ENCODE peak calls at places on chromosomes 3 and 15, in six cellular contexts. K, E, R, C, M and W are unnamed samples. For H3K9me3 and H3K4me1, the result is how much of the 10 kb centered on the place peaks cover.

GRCh38 chr15:85723960-85724945 is 70.5 kb downstream of the KLHL25 start:
- DNase-seq in E (no peak), R (no peak), C (no peak), M (no peak), K (no peak), W (no peak)

GRCh38 chr15:48579945-48580671 is 65.4 kb downstream of the FBN1 start:
- DNase-seq in K (no peak), C (no peak), M (no peak), E (no peak), R (no peak), W (no peak)

GRCh38 chr15:45115312-45115820 is 1.2 kb downstream of the DUOXA2 start:
- DNase-seq in R (no peak), M (no peak), E (peak), C (no peak), K (no peak), W (no peak)

GRCh38 chr15:39787479-39787878 is 4.8 kb upstream of the FSIP1 start:
- DNase-seq in E (no peak), R (no peak), C (no peak), K (no peak), M (no peak), W (no peak)

GRCh38 chr3:57151021-57151449 is 14.1 kb downstream of the IL17RD start:
- DNase-seq in M (no peak), R (no peak), C (no peak), E (no peak), K (no peak), W (no peak)

GRCh38 chr3:69276884-69277283 is 109.0 kb downstream of the FRMD4B start:
- DNase-seq in M (no peak), C (no peak), E (no peak), R (no peak), K (no peak), W (no peak)

GRCh38 chr15:90895571-90896117 is 7.5 kb upstream of the MAN2A2 start:
- DNase-seq in K (no peak), R (peak), C (peak), E (no peak), M (peak), W (no peak)

GRCh38 chr3:113660901-113661300 is 35.5 kb downstream of the USF3 start:
- DNase-seq in R (no peak), E (no peak), M (no peak), K (no peak), C (no peak), W (no peak)

GRCh38 chr3:158465074-158465473 is 105.9 kb upstream of the MLF1 start:
- DNase-seq in K (no peak), C (no peak), R (no peak), M (no peak), E (no peak), W (no peak)

GRCh38 chr15:66808181-66808824 is 106.3 kb downstream of the SMAD6 start:
- DNase-seq in C (no peak), K (no peak), M (no peak), E (no peak), R (no peak), W (no peak)

GRCh38 chr3:58835075-58835474 is 168.5 kb upstream of the FAM3D start:
- DNase-seq in C (no peak), E (no peak), R (no peak), M (no peak), K (peak), W (no peak)

GRCh38 chr15:57957113-57957512 is 108.4 kb downstream of the ALDH1A2 start:
- DNase-seq in K (no peak), M (no peak), E (no peak), C (no peak), R (no peak), W (no peak)

GRCh38 chr15:63436872-63437375 is 55.3 kb upstream of the CA12 start:
- DNase-seq in R (peak), K (peak), E (peak), C (peak), M (peak), W (peak)

GRCh38 chr3:135240426-135240825 is 445.4 kb downstream of the EPHB1 start:
- DNase-seq in K (no peak), M (peak), C (no peak), E (no peak), R (no peak), W (no peak)

GRCh38 chr3:119240582-119241434 is at the start of gene B4GALT4:
- DNase-seq in M (peak), K (peak), C (peak), E (peak), R (peak), W (peak)

GRCh38 chr3:33417051-33417673 is 23.0 kb downstream of the UBP1 start:
- DNase-seq in E (no peak), C (no peak), M (no peak), R (no peak), K (no peak), W (no peak)

GRCh38 chr3:108089544-108089943 is 1.3 kb downstream of the CD47 start:
- DNase-seq in K (no peak), E (no peak), C (no peak), R (no peak), M (no peak), W (no peak)

GRCh38 chr15:82810061-82810862 is 834 bp downstream of the WHAMM start:
- DNase-seq in R (peak), E (peak), K (peak), C (peak), M (no peak), W (peak)

GRCh38 chr3:181700168-181701087 is 11.3 kb upstream of the SOX2 start:
- DNase-seq in C (peak), K (peak), E (no peak), R (no peak), M (peak), W (no peak)

GRCh38 chr15:63344737-63345390 is 36.8 kb downstream of the CA12 start:
- DNase-seq in C (no peak), E (no peak), R (no peak), M (peak), K (no peak), W (no peak)

GRCh38 chr15:26260517-26261133 is 397.5 kb upstream of the ATP10A start:
- DNase-seq in R (no peak), C (peak), E (no peak), M (peak), K (peak), W (no peak)

GRCh38 chr3:36923981-36924747 is 20.7 kb downstream of the TRANK1 start:
- DNase-seq in K (no peak), R (no peak), M (no peak), C (no peak), E (no peak), W (no peak)

GRCh38 chr3:181703701-181704420 is 7.9 kb upstream of the SOX2 start:
- DNase-seq in K (no peak), E (no peak), M (no peak), C (no peak), R (peak), W (no peak)

DNA sequence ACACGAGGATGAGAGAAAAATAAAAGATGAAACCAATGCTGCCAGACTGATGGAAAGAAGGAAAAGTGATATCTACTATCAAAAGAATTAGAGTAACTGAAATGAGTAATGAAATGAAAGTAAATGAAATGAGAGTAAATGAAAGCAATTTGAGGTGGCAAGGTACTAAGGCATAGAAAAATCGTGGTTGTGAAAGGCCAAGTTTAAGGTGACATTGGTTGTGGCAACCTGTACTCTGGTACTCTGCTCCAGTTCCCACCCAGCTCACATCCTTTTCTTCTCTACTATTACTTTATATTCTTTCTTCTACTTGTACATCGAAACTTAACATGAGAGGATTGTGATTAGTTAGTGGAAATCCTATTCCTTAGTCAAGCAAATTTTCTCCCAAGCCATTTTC is 10.1 kb downstream of the RFX7 start:
- DNase-seq in E (no peak), C (no peak), K (no peak), M (no peak), R (no peak), W (no peak)
- H3K9me3 ChIP-seq in E (under half), C (under half), K (under half), M (under half), R (under half), W (under half)

GRCh38 chr3:73407572-73407971 is 217.2 kb downstream of the PDZRN3 start:
- DNase-seq in E (no peak), M (no peak), K (no peak), R (no peak), C (no peak), W (no peak)

GRCh38 chr3:73404450-73404849 is 220.3 kb downstream of the PDZRN3 start:
- DNase-seq in C (no peak), R (no peak), E (no peak), K (no peak), M (no peak), W (no peak)

GRCh38 chr3:73408597-73408996 is 216.1 kb downstream of the PDZRN3 start:
- DNase-seq in C (no peak), M (no peak), K (no peak), R (no peak), E (no peak), W (no peak)

GRCh38 chr3:73405000-73405399 is 219.7 kb downstream of the PDZRN3 start:
- DNase-seq in C (no peak), M (no peak), E (no peak), R (no peak), K (no peak), W (no peak)

DNA sequence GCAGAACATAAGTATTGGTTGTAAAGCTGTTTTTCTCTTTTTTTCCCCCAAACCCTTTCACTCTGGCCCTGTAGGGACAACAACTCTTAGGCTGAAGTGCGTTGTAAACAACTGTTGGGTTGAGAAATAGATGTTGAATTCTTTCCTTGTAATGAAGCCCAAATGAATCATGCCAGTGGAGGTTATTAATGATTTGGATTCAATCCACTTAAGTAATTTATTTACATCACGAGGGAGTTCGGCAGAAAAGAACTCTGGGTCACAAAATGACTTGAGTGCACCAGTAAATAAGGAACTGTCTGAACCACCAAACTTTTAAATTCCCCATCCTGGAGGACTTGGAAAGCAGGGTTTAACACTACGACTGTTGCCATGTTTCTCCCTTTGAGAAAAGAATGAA is 218.9 kb downstream of the PDZRN3 start:
- DNase-seq in E (no peak), R (no peak), C (no peak), M (no peak), K (no peak), W (no peak)
- H3K4me3 ChIP-seq in E (no peak), R (no peak), C (no peak), M (no peak), K (no peak), W (no peak)

DNA sequence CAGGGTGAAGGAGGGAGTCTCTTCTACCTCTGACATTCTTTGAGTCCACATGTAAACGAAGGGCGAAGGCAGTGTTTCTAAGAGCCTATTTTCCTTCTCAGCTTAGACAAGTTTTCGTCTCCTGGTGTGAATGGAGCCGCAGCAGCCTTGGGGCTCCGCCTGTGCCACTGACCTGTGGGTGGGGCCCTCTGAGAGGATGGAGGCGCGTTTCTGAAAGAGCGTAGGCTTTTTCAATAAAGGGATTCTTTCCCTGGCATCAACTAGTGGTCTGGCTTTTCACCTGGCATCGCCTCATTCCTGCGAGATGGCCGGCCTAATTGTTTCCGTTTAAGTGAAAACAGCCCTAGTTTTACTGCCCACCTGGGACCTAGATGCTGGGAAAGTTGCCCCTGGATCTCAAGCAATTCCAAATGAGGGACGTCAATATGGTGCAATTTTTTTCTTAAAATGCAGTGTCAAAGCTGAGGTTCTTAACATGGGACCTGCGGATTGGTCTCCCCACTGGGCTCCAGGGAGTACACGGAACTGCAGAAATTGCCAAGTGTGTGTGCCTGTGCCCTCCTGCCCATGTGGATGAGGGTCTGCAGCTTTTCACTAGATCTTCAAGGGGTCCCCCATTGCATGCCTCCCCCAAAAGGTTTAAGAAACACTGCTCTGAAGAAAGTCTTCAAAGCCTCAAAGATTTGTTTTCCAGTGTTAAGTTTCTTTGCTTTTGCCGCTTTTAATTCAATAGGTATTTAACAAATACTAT is 969 bp downstream of the GLDN start:
- DNase-seq in E (no peak), R (no peak), C (no peak), M (no peak), K (no peak), W (no peak)
- H3K4me1 ChIP-seq in E (under half), R (under half), C (under half), M (under half), K (under half), W (under half)

DNA sequence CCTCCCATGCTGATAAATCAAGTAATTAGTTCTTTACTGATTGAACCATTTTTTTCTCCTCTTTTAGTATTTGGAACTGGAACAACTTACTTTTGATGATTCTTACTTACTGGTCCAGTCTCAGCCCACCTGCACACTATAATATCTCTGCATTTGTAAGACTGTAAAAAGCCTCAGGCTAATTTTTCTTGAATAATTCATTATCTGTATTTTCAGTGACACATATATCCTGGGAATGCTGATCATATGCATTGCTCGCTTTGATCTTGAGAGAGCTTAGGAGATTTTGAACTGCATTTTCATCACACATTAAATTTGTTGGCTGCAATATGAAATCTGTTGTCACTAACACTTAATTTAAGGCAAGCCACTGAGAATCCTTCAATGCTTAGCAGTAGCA is 760.6 kb downstream of the EDEM1 start:
- DNase-seq in R (no peak), E (no peak), M (no peak), K (no peak), C (no peak), W (no peak)
- H3K9me3 ChIP-seq in R (under half), E (under half), M (under half), K (under half), C (under half), W (under half)

GRCh38 chr3:187736418-187736871 is 8.8 kb downstream of the BCL6 start:
- DNase-seq in C (peak), M (no peak), E (no peak), K (peak), R (no peak), W (no peak)
- H3K4me3 ChIP-seq in C (no peak), M (no peak), E (peak), K (no peak), R (no peak), W (no peak)

GRCh38 chr3:155843569-155843968 is 10.7 kb downstream of the SLC33A1 start:
- DNase-seq in E (no peak), R (no peak), K (no peak), C (no peak), M (no peak), W (no peak)

GRCh38 chr3:155847993-155848392 is 6.2 kb downstream of the SLC33A1 start:
- DNase-seq in R (no peak), C (no peak), K (no peak), E (no peak), M (no peak), W (no peak)

DNA sequence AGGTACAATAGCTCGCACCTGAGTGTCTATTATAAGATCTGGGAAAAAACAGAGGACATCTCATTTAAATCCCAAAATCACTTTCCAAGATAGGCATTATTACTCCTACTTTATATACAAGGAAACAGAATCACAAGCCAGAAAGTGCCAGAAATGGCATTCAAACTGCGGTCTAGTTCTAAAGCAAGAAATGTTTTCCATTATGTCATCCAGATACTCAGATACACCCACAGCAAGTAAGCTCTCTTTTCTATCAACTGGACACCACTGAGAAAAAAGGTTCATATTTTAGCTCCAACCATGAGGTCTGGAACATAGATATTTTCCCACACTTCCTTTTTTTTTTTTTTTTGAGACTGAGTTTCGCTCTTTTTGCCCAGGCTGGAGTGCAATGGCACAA is 8.1 kb downstream of the SLC33A1 start:
- DNase-seq in E (no peak), M (no peak), C (no peak), R (no peak), K (no peak), W (no peak)
- H3K4me1 ChIP-seq in E (under half), M (under half), C (under half), R (half or more), K (under half), W (under half)

GRCh38 chr3:198107840-198108734 is 148.1 kb downstream of the LMLN start:
- DNase-seq in R (no peak), K (no peak), E (no peak), M (peak), C (no peak), W (no peak)

GRCh38 chr3:198108756-198109155 is 148.7 kb downstream of the LMLN start:
- DNase-seq in K (no peak), R (no peak), M (no peak), E (no peak), C (no peak), W (no peak)

GRCh38 chr3:198109883-198110282 is 149.9 kb downstream of the LMLN start:
- DNase-seq in C (peak), K (no peak), R (no peak), M (no peak), E (no peak), W (no peak)

GRCh38 chr3:198113219-198114053 is 153.4 kb downstream of the LMLN start:
- DNase-seq in C (peak), R (peak), M (no peak), K (no peak), E (no peak), W (no peak)

GRCh38 chr3:198112031-198112430 is 152.0 kb downstream of the LMLN start:
- DNase-seq in M (no peak), C (no peak), E (no peak), K (no peak), R (no peak), W (no peak)
- H3K9me3 ChIP-seq in M (under half), C (under half), E (under half), K (under half), R (under half), W (under half)